ENCODE peak calls at places on chromosome 6, in four cellular contexts. One of them, this sample, is unnamed. For H3K36me3, the result is how much of the 10 kb centered on the place peaks cover.

GRCh38 chr6:2714359-2714895 is 36.3 kb downstream of the MYLK4 start:
- DNase-seq in psoas muscle: no peak
- DNase-seq in heart left ventricle: no peak
- DNase-seq in upper lobe of right lung: no peak
- DNase-seq in this sample: no peak

GRCh38 chr6:161242779-161243693 is 30.8 kb downstream of the AGPAT4 start:
- DNase-seq in psoas muscle: peak
- DNase-seq in heart left ventricle: no peak
- DNase-seq in upper lobe of right lung: peak
- DNase-seq in this sample: no peak

GRCh38 chr6:2157441-2158127 is 87.8 kb downstream of the GMDS start:
- DNase-seq in psoas muscle: no peak
- DNase-seq in heart left ventricle: no peak
- DNase-seq in upper lobe of right lung: no peak
- DNase-seq in this sample: no peak

GRCh38 chr6:79687759-79688158 is 56.6 kb downstream of the SH3BGRL2 start:
- DNase-seq in psoas muscle: no peak
- DNase-seq in heart left ventricle: no peak
- DNase-seq in upper lobe of right lung: no peak
- DNase-seq in this sample: peak

GRCh38 chr6:67880939-67881705 is 754.0 kb upstream of the ADGRB3 start:
- DNase-seq in psoas muscle: no peak
- DNase-seq in heart left ventricle: no peak
- DNase-seq in upper lobe of right lung: no peak
- DNase-seq in this sample: no peak

GRCh38 chr6:25181923-25182322 is 97.3 kb upstream of the CARMIL1 start:
- DNase-seq in psoas muscle: no peak
- DNase-seq in heart left ventricle: no peak
- DNase-seq in upper lobe of right lung: no peak
- DNase-seq in this sample: no peak

GRCh38 chr6:152004036-152004566 is 196.6 kb downstream of the ESR1 start:
- DNase-seq in psoas muscle: no peak
- DNase-seq in heart left ventricle: no peak
- DNase-seq in upper lobe of right lung: no peak
- DNase-seq in this sample: no peak

GRCh38 chr6:36968266-36968977 is 13.9 kb downstream of the PI16 start:
- DNase-seq in psoas muscle: peak
- DNase-seq in heart left ventricle: peak
- DNase-seq in upper lobe of right lung: no peak
- DNase-seq in this sample: peak

GRCh38 chr6:39357998-39358686 is 35.6 kb upstream of the KCNK16 start:
- DNase-seq in psoas muscle: no peak
- DNase-seq in heart left ventricle: peak
- DNase-seq in upper lobe of right lung: no peak
- DNase-seq in this sample: peak

GRCh38 chr6:106300944-106301343 is 24.6 kb downstream of the ATG5 start:
- DNase-seq in psoas muscle: no peak
- DNase-seq in heart left ventricle: no peak
- DNase-seq in upper lobe of right lung: no peak
- DNase-seq in this sample: no peak

GRCh38 chr6:117477988-117478852 is 4.3 kb upstream of the DCBLD1 start:
- DNase-seq in psoas muscle: no peak
- DNase-seq in heart left ventricle: no peak
- DNase-seq in upper lobe of right lung: no peak
- DNase-seq in this sample: no peak

GRCh38 chr6:147905721-147906120 is 397.2 kb downstream of the SAMD5 start:
- DNase-seq in psoas muscle: no peak
- DNase-seq in heart left ventricle: no peak
- DNase-seq in upper lobe of right lung: no peak
- DNase-seq in this sample: no peak

GRCh38 chr6:118881440-118882313 is 12.3 kb upstream of the ASF1A start:
- DNase-seq in psoas muscle: no peak
- DNase-seq in heart left ventricle: no peak
- DNase-seq in upper lobe of right lung: no peak
- DNase-seq in this sample: no peak

GRCh38 chr6:106688177-106688951 is 59.0 kb downstream of the QRSL1 start:
- DNase-seq in psoas muscle: no peak
- DNase-seq in heart left ventricle: no peak
- DNase-seq in upper lobe of right lung: no peak
- DNase-seq in this sample: peak

GRCh38 chr6:108876929-108877775 is 28.9 kb downstream of the ARMC2 start:
- DNase-seq in psoas muscle: peak
- DNase-seq in heart left ventricle: peak
- DNase-seq in upper lobe of right lung: no peak
- DNase-seq in this sample: peak

GRCh38 chr6:3414704-3415453 is 42.0 kb downstream of the SLC22A23 start:
- DNase-seq in psoas muscle: no peak
- DNase-seq in heart left ventricle: no peak
- DNase-seq in upper lobe of right lung: no peak
- DNase-seq in this sample: no peak

GRCh38 chr6:22737331-22737730 is 168.0 kb downstream of the HDGFL1 start:
- DNase-seq in psoas muscle: peak
- DNase-seq in heart left ventricle: peak
- DNase-seq in upper lobe of right lung: no peak
- DNase-seq in this sample: peak

GRCh38 chr6:140441256-140441655 is 1066.8 kb upstream of the CITED2 start:
- DNase-seq in psoas muscle: peak
- DNase-seq in heart left ventricle: peak
- DNase-seq in upper lobe of right lung: no peak
- DNase-seq in this sample: peak

GRCh38 chr6:5093231-5094015 is 8.3 kb downstream of the PPP1R3G start:
- DNase-seq in psoas muscle: no peak
- DNase-seq in heart left ventricle: peak
- DNase-seq in upper lobe of right lung: no peak
- DNase-seq in this sample: no peak

GRCh38 chr6:10424005-10424404 is 9.1 kb upstream of the TFAP2A start:
- DNase-seq in psoas muscle: no peak
- DNase-seq in heart left ventricle: no peak
- DNase-seq in upper lobe of right lung: no peak
- DNase-seq in this sample: no peak
- TF ChIP-seq CTCF in psoas muscle: no peak
- TF ChIP-seq CTCF in heart left ventricle: no peak
- TF ChIP-seq CTCF in upper lobe of right lung: no peak
- TF ChIP-seq CTCF in this sample: no peak

DNA sequence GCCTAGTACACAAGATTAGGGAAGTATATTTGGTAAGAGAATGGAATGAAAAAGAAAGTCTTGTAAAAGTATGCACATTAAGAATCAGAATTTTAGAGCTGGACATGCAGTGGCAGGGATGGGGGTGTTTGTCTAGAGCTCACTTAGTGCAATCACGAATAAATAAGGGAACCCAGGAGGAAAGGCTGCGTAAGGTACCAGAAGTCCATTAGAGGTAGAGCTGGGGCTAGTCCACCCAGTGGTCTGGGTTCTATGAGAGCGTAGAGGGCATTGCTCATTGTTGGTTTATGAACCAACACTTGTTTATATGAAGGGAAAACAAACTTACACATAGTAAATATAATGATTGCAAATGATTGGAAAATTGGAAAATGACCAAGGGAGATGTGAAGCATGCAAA is 3.1 kb downstream of the CDC40 start:
- DNase-seq in psoas muscle: no peak
- DNase-seq in heart left ventricle: no peak
- DNase-seq in upper lobe of right lung: no peak
- DNase-seq in this sample: no peak
- H3K4me3 ChIP-seq in psoas muscle: no peak
- H3K4me3 ChIP-seq in heart left ventricle: no peak
- H3K4me3 ChIP-seq in upper lobe of right lung: no peak
- H3K4me3 ChIP-seq in this sample: no peak

DNA sequence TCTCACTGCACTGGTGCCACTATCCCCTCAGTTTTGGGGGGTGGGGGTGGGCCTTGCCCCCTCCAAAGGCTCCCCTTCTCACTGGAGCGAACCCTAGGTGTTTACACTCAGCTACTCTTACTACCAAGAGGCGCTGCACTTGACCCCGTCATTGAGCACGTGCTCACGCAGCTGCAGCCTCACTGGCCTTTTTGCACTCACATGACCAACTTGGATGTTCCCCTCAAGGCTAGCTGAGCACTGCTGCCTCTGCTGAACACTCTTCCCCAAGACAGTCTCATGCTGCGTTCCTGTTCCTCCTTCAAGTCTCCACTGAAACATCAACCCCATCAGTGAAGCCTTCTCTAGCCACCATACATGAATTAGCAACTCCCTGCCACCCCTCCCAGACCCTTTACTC is 4.1 kb downstream of the SOD2 start:
- DNase-seq in psoas muscle: no peak
- DNase-seq in heart left ventricle: no peak
- DNase-seq in upper lobe of right lung: no peak
- DNase-seq in this sample: no peak
- H3K36me3 ChIP-seq in psoas muscle: under half
- H3K36me3 ChIP-seq in heart left ventricle: half or more
- H3K36me3 ChIP-seq in upper lobe of right lung: half or more
- H3K36me3 ChIP-seq in this sample: under half

GRCh38 chr6:130313206-130313605 is 52.6 kb upstream of the TMEM200A start:
- DNase-seq in psoas muscle: no peak
- DNase-seq in heart left ventricle: no peak
- DNase-seq in upper lobe of right lung: no peak
- DNase-seq in this sample: no peak
- TF ChIP-seq CTCF in psoas muscle: no peak
- TF ChIP-seq CTCF in heart left ventricle: no peak
- TF ChIP-seq CTCF in upper lobe of right lung: no peak
- TF ChIP-seq CTCF in this sample: no peak

GRCh38 chr6:163260911-163261310 is 153.6 kb upstream of the QKI start:
- DNase-seq in psoas muscle: no peak
- DNase-seq in heart left ventricle: no peak
- DNase-seq in upper lobe of right lung: no peak
- DNase-seq in this sample: no peak
- H3K4me3 ChIP-seq in psoas muscle: peak
- H3K4me3 ChIP-seq in heart left ventricle: peak
- H3K4me3 ChIP-seq in upper lobe of right lung: peak
- H3K4me3 ChIP-seq in this sample: no peak

GRCh38 chr6:73636048-73636447 is 17.7 kb downstream of the SLC17A5 start:
- DNase-seq in psoas muscle: no peak
- DNase-seq in heart left ventricle: no peak
- DNase-seq in upper lobe of right lung: no peak
- DNase-seq in this sample: no peak
- H3K36me3 ChIP-seq in psoas muscle: under half
- H3K36me3 ChIP-seq in heart left ventricle: half or more
- H3K36me3 ChIP-seq in upper lobe of right lung: half or more
- H3K36me3 ChIP-seq in this sample: under half

DNA sequence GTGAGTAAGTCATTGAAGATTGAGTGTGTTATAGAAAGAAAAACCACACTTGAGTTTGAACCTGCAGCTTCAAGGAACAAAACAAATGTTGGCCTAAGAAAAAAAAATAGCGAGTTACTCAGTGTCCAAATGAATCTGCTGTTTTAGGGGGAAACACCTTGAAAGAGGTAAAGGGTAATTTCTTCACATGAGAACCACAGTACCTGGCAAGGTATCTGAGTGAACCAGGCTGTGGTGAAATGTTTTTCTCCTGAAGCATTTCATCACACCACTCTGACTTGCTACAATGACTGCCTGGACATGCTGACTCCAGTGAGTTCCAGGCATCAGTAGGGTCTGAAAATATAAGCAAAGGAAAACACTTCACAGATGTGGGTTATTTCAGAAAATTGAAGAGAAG is 206.0 kb upstream of the SGK1 start:
- DNase-seq in psoas muscle: no peak
- DNase-seq in heart left ventricle: no peak
- DNase-seq in upper lobe of right lung: no peak
- DNase-seq in this sample: no peak
- TF ChIP-seq CTCF in psoas muscle: no peak
- TF ChIP-seq CTCF in heart left ventricle: no peak
- TF ChIP-seq CTCF in upper lobe of right lung: no peak
- TF ChIP-seq CTCF in this sample: no peak

GRCh38 chr6:90463359-90463758 is 123.5 kb downstream of the MAP3K7 start:
- DNase-seq in psoas muscle: no peak
- DNase-seq in heart left ventricle: no peak
- DNase-seq in upper lobe of right lung: no peak
- DNase-seq in this sample: no peak
- H3K4me3 ChIP-seq in psoas muscle: no peak
- H3K4me3 ChIP-seq in heart left ventricle: no peak
- H3K4me3 ChIP-seq in upper lobe of right lung: no peak
- H3K4me3 ChIP-seq in this sample: no peak

DNA sequence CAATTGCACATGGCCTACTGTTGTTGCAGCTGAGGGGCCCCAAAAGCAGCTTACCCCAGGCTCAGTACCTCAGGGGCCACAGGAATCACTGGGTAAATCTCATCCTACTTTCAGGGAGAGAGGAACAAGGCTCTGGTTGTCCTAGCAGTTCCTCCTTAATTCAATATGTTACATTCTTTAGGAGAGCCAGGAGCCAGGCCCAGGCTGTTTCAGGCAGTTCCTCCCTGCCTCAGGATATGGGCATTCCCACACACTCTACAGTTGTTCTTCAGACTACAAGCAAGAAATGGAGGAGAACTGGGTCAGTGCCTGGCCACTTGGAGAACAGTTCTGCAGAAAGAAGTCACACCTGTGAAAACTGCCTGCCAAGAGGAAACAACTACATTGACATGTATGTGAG is 9.6 kb upstream of the BTN3A2 start:
- DNase-seq in psoas muscle: no peak
- DNase-seq in heart left ventricle: no peak
- DNase-seq in upper lobe of right lung: no peak
- DNase-seq in this sample: no peak
- H3K36me3 ChIP-seq in psoas muscle: under half
- H3K36me3 ChIP-seq in heart left ventricle: under half
- H3K36me3 ChIP-seq in upper lobe of right lung: under half
- H3K36me3 ChIP-seq in this sample: under half

This sample was measured in body of pancreas.